ENCODE peak calls at places on chromosomes 1 and 21, in five cellular contexts. One of them, this sample, is unnamed.

GRCh38 chr1:151612506-151613274 is 840 bp downstream of the SNX27 start:
- DNase-seq in A549: peak; percentile 26
- DNase-seq in mammary epithelial cell: peak; percentile 25
- DNase-seq in cardiac fibroblast: peak; percentile 44
- DNase-seq in foreskin keratinocyte: no peak
- DNase-seq in this sample: no peak

GRCh38 chr21:34132202-34132601 is 58.8 kb downstream of the MRPS6 start:
- DNase-seq in A549: no peak
- DNase-seq in mammary epithelial cell: no peak
- DNase-seq in cardiac fibroblast: no peak
- DNase-seq in foreskin keratinocyte: no peak
- DNase-seq in this sample: no peak

GRCh38 chr1:94954292-94955220 is 27.6 kb upstream of the CNN3 start:
- DNase-seq in A549: no peak
- DNase-seq in mammary epithelial cell: no peak
- DNase-seq in cardiac fibroblast: peak; percentile 42
- DNase-seq in foreskin keratinocyte: no peak
- DNase-seq in this sample: no peak

GRCh38 chr1:100582943-100583342 is 45.0 kb downstream of the GPR88 start:
- DNase-seq in A549: no peak
- DNase-seq in mammary epithelial cell: no peak
- DNase-seq in cardiac fibroblast: no peak
- DNase-seq in foreskin keratinocyte: no peak
- DNase-seq in this sample: no peak

GRCh38 chr1:5394111-5394510 is 598.1 kb downstream of the NPHP4 start:
- DNase-seq in A549: no peak
- DNase-seq in mammary epithelial cell: no peak
- DNase-seq in cardiac fibroblast: no peak
- DNase-seq in foreskin keratinocyte: no peak
- DNase-seq in this sample: no peak

GRCh38 chr1:201902198-201902597 is 13.5 kb downstream of the SHISA4 start:
- DNase-seq in A549: no peak
- DNase-seq in mammary epithelial cell: no peak
- DNase-seq in cardiac fibroblast: peak; percentile 25
- DNase-seq in foreskin keratinocyte: no peak
- DNase-seq in this sample: no peak

GRCh38 chr21:34129039-34129891 is 55.9 kb downstream of the MRPS6 start:
- DNase-seq in A549: no peak
- DNase-seq in mammary epithelial cell: peak; percentile 41
- DNase-seq in cardiac fibroblast: peak; percentile 90
- DNase-seq in foreskin keratinocyte: peak; percentile 73
- DNase-seq in this sample: peak; percentile 85

GRCh38 chr1:166588741-166589140 is 250.5 kb upstream of the POGK start:
- DNase-seq in A549: no peak
- DNase-seq in mammary epithelial cell: no peak
- DNase-seq in cardiac fibroblast: no peak
- DNase-seq in foreskin keratinocyte: no peak
- DNase-seq in this sample: no peak

GRCh38 chr1:151476083-151476482 is 16.8 kb upstream of the POGZ start:
- DNase-seq in A549: no peak
- DNase-seq in mammary epithelial cell: peak; percentile 23
- DNase-seq in cardiac fibroblast: no peak
- DNase-seq in foreskin keratinocyte: no peak
- DNase-seq in this sample: no peak

GRCh38 chr1:110056776-110057175 is 13.7 kb downstream of the ALX3 start:
- DNase-seq in A549: no peak
- DNase-seq in mammary epithelial cell: peak; percentile 87
- DNase-seq in cardiac fibroblast: peak; percentile 27
- DNase-seq in foreskin keratinocyte: peak; percentile 85
- DNase-seq in this sample: no peak

DNA sequence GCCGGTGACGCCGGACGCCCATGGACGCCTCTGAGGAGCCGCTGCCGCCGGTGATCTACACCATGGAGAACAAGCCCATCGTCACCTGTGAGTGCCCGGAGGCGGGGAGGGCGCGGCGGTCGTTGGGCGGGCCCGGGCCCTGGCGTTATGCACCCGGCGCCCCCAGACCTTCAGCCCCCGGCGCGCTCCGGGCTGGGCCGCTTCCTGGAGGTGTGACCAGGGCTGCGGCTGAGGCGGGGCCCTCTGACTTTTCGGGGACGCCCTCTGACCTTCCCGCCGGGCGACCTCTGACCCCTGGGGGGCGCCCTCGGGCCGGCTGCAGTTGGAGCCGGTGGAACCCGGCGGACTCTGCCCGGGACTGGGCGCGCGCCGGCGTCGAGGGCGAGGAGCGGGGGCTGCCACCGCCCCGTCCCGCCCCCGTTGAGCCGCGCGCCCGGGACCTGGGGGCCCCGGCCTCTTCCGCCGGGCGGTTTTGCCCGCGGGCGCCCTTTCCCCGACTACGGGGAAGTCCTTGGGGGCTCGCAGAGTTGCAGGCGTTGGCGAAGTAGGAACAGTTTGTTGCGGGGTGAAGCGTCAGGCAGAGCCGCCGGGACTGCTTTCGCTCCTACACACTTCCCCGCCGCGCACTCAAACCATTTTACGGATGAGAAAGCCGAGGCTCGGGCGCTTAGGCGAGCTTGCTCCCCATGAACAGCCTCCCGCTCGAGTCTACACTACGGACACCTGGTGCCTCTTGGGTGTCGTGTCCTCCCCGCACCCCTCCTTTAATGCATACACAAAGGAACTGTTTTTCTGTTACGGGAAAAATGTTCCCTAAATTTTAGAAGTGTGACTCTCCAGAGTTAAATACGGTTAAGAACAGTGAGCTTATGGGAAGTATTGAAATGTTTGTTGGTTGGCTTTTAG is 618 bp downstream of the TRAPPC10 start:
- DNase-seq in A549: peak; percentile 30
- DNase-seq in mammary epithelial cell: peak; percentile 40
- DNase-seq in cardiac fibroblast: peak; percentile 43
- DNase-seq in foreskin keratinocyte: peak; percentile 25
- DNase-seq in this sample: peak; percentile 74
- TF ChIP-seq CTCF in A549: peak; percentile 18
- TF ChIP-seq CTCF in mammary epithelial cell: no peak
- TF ChIP-seq CTCF in cardiac fibroblast: no peak
- TF ChIP-seq CTCF in foreskin keratinocyte: peak; percentile 40
- TF ChIP-seq CTCF in this sample: no peak

GRCh38 chr1:15110867-15111230 is 42.7 kb upstream of the TMEM51 start:
- DNase-seq in A549: no peak
- DNase-seq in mammary epithelial cell: no peak
- DNase-seq in cardiac fibroblast: no peak
- DNase-seq in foreskin keratinocyte: no peak
- DNase-seq in this sample: no peak
- TF ChIP-seq CTCF in A549: no peak
- TF ChIP-seq CTCF in mammary epithelial cell: no peak
- TF ChIP-seq CTCF in cardiac fibroblast: no peak
- TF ChIP-seq CTCF in foreskin keratinocyte: peak; percentile 29
- TF ChIP-seq CTCF in this sample: no peak

GRCh38 chr1:224172229-224172628 is 10.8 kb upstream of the DEGS1 start:
- DNase-seq in A549: no peak
- DNase-seq in mammary epithelial cell: no peak
- DNase-seq in cardiac fibroblast: no peak
- DNase-seq in foreskin keratinocyte: no peak
- DNase-seq in this sample: no peak
- TF ChIP-seq CTCF in A549: no peak
- TF ChIP-seq CTCF in mammary epithelial cell: no peak
- TF ChIP-seq CTCF in cardiac fibroblast: no peak
- TF ChIP-seq CTCF in foreskin keratinocyte: no peak
- TF ChIP-seq CTCF in this sample: no peak

DNA sequence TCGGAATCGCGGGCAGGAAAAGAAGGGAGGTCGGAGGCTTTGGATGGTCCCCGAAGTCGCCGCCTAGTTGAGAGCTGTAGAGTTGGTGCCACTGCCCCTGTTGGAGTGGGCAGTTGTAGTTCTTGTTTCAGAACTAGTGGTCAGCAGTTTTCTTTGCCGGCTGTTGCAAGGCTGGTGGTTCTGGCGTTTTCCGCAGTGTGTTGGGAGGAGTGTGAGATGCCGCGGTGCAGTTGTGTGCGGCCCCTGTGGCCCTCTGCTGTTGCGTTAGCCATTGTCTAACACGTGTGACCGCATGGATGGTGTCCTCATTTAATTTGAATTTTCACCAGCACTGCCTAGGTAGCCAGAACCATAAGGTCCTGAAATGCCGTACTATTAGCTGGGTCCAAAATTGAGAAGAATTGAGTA is 1.4 kb downstream of the ARF1 start:
- DNase-seq in A549: no peak
- DNase-seq in mammary epithelial cell: no peak
- DNase-seq in cardiac fibroblast: peak; percentile 34
- DNase-seq in foreskin keratinocyte: no peak
- DNase-seq in this sample: no peak
- TF ChIP-seq CTCF in A549: no peak
- TF ChIP-seq CTCF in mammary epithelial cell: no peak
- TF ChIP-seq CTCF in cardiac fibroblast: no peak
- TF ChIP-seq CTCF in foreskin keratinocyte: no peak
- TF ChIP-seq CTCF in this sample: no peak

GRCh38 chr1:75461808-75462325 is 149.0 kb downstream of the SLC44A5 start:
- DNase-seq in A549: no peak
- DNase-seq in mammary epithelial cell: no peak
- DNase-seq in cardiac fibroblast: no peak
- DNase-seq in foreskin keratinocyte: no peak
- DNase-seq in this sample: no peak
- TF ChIP-seq CTCF in A549: no peak
- TF ChIP-seq CTCF in mammary epithelial cell: no peak
- TF ChIP-seq CTCF in cardiac fibroblast: no peak
- TF ChIP-seq CTCF in foreskin keratinocyte: no peak
- TF ChIP-seq CTCF in this sample: no peak

GRCh38 chr21:42009018-42009830 is 936 bp downstream of the ZBTB21 start:
- DNase-seq in A549: peak; percentile 40
- DNase-seq in mammary epithelial cell: peak; percentile 60
- DNase-seq in cardiac fibroblast: peak; percentile 40
- DNase-seq in foreskin keratinocyte: peak; percentile 33
- DNase-seq in this sample: peak; percentile 81

GRCh38 chr21:42009831-42010506 is at the start of gene ZBTB21:
- DNase-seq in A549: peak; percentile 96
- DNase-seq in mammary epithelial cell: peak; percentile 95
- DNase-seq in cardiac fibroblast: peak; percentile 98
- DNase-seq in foreskin keratinocyte: peak; percentile 95
- DNase-seq in this sample: peak; percentile 99

GRCh38 chr21:42012344-42012743 is 2.2 kb upstream of the ZBTB21 start:
- DNase-seq in A549: no peak
- DNase-seq in mammary epithelial cell: no peak
- DNase-seq in cardiac fibroblast: no peak
- DNase-seq in foreskin keratinocyte: no peak
- DNase-seq in this sample: no peak

GRCh38 chr21:42012763-42013329 is 2.7 kb upstream of the ZBTB21 start:
- DNase-seq in A549: no peak
- DNase-seq in mammary epithelial cell: no peak
- DNase-seq in cardiac fibroblast: no peak
- DNase-seq in foreskin keratinocyte: peak; percentile 56
- DNase-seq in this sample: no peak

DNA sequence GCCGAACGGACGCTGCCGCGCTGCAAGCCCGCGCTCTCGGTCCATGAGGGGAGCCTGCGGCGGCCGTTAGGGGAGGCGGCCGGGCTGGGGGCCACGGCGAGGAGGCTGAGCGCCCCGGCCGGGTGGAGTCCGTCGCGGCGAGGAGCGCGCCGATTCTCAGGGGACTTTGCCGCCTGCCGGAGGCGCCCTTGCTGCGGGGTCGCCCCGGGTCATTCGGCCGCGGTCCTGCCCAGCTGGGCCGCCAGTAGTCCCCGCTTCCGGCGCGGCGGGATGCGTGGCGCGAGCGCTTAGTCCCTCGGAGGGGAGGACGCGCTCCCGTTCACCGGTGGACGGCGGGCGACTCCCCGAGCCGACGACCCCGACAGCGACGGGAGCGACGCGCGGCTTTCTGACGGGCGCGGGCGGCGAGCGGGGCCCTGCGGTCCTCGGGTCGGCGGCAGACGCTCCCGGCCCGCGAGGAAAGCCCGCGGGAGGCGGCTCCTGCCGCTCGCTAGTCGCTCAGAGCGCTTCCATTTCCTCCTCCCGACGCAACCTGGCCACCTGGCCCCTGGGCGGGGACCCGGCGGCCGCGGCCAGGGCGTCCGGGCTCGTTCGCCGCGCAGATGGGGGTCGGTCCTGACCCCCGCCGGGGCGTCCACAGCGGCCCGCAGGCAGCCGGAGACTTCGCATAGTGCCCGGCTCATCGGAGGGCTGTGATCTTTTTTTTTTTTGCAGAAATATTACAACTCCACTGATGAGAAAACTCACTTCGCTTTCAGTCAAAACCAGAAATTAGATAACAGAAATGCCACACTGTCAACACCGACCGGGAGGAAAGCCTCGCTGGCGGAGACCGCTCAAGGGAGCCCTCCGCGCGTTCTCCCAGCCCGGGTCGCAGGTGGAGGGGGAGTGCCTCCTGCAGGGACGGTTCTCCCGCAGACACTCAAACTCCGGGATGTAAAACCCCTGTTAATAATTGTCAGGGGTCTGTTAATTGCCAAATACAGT is 640 bp upstream of the ZBTB21 start:
- DNase-seq in A549: no peak
- DNase-seq in mammary epithelial cell: peak; percentile 37
- DNase-seq in cardiac fibroblast: peak; percentile 13
- DNase-seq in foreskin keratinocyte: no peak
- DNase-seq in this sample: no peak
- TF ChIP-seq CTCF in A549: no peak
- TF ChIP-seq CTCF in mammary epithelial cell: no peak
- TF ChIP-seq CTCF in cardiac fibroblast: no peak
- TF ChIP-seq CTCF in foreskin keratinocyte: peak; percentile 25
- TF ChIP-seq CTCF in this sample: no peak

This sample was measured in sigmoid colon.